ENCODE peak calls at places on chromosomes 5 and 9, in six cellular contexts. S is SK-N-SH, P is HepG2, J is GM12878, O is K562, N is HCT116. C is an unnamed sample.

GRCh38 chr5:127077346-127077745 is 4.0 kb upstream of the C5orf63 start:
- DNase-seq in S (no peak), P (no peak), J (no peak), O (no peak), N (no peak), C (no peak)

GRCh38 chr9:11735391-11735790 is 957.8 kb upstream of the TYRP1 start:
- DNase-seq in S (no peak), P (no peak), J (no peak), O (no peak), N (no peak), C (no peak)

GRCh38 chr9:130368631-130369103 is 76.1 kb upstream of the ASS1 start:
- DNase-seq in S (no peak), P (no peak), J (no peak), O (peak; percentile 36), N (no peak), C (no peak)

GRCh38 chr5:55226934-55227737 is at the start of gene MCIDAS:
- DNase-seq in S (peak; percentile 77), P (no peak), J (no peak), O (peak; percentile 88), N (peak; percentile 64), C (no peak)

GRCh38 chr9:6757988-6758417 is 230 bp downstream of the KDM4C start:
- DNase-seq in S (peak; percentile 100), P (no peak), J (no peak), O (no peak), N (no peak), C (no peak)

GRCh38 chr5:8458038-8458383 is 589.1 kb downstream of the MTRR start:
- DNase-seq in S (no peak), P (no peak), J (no peak), O (peak; percentile 39), N (no peak), C (no peak)

GRCh38 chr5:179817071-179817840 is 3.4 kb upstream of the SQSTM1 start:
- DNase-seq in S (no peak), P (no peak), J (no peak), O (no peak), N (no peak), C (no peak)

GRCh38 chr5:10761842-10762165 is 770 bp upstream of the DAP start:
- DNase-seq in S (no peak), P (no peak), J (no peak), O (peak; percentile 79), N (no peak), C (no peak)

GRCh38 chr9:35689601-35690446 is at the start of gene TPM2:
- DNase-seq in S (peak; percentile 73), P (no peak), J (no peak), O (no peak), N (peak; percentile 33), C (no peak)

GRCh38 chr5:75522542-75522941 is 10.9 kb downstream of the POLK start:
- DNase-seq in S (no peak), P (no peak), J (no peak), O (no peak), N (no peak), C (no peak)

GRCh38 chr5:14902826-14903560 is 31.4 kb upstream of the ANKH start:
- DNase-seq in S (no peak), P (no peak), J (no peak), O (no peak), N (no peak), C (no peak)

GRCh38 chr9:96249746-96250145 is 52.2 kb downstream of the HSD17B3 start:
- DNase-seq in S (no peak), P (no peak), J (no peak), O (no peak), N (no peak), C (no peak)

GRCh38 chr5:34858798-34859197 is 19.8 kb downstream of the TTC23L start:
- DNase-seq in S (no peak), P (no peak), J (no peak), O (no peak), N (no peak), C (no peak)

GRCh38 chr9:117706421-117707150 is 2.4 kb downstream of the TLR4 start:
- DNase-seq in S (no peak), P (no peak), J (no peak), O (no peak), N (no peak), C (no peak)

GRCh38 chr9:125829743-125830142 is 82.6 kb downstream of the PBX3 start:
- DNase-seq in S (peak; percentile 36), P (no peak), J (peak; percentile 54), O (no peak), N (no peak), C (no peak)

GRCh38 chr9:86009133-86009532 is 68.2 kb downstream of the NAA35 start:
- DNase-seq in S (no peak), P (no peak), J (no peak), O (no peak), N (no peak), C (no peak)

GRCh38 chr5:59528226-59528862 is 365.2 kb downstream of the PDE4D start:
- DNase-seq in S (no peak), P (no peak), J (no peak), O (no peak), N (no peak), C (no peak)

GRCh38 chr5:72855821-72856220 is 39.4 kb downstream of the TNPO1 start:
- DNase-seq in S (no peak), P (no peak), J (no peak), O (no peak), N (no peak), C (no peak)

GRCh38 chr9:122228191-122228905 is 409 bp downstream of the LHX6 start:
- DNase-seq in S (peak; percentile 73), P (no peak), J (no peak), O (peak; percentile 31), N (no peak), C (no peak)

GRCh38 chr9:10605388-10605787 is 7.4 kb downstream of the PTPRD start:
- DNase-seq in S (no peak), P (no peak), J (no peak), O (no peak), N (no peak), C (no peak)
- H3K36me3 ChIP-seq in S (no peaks in the 10 kb centered on the region), P (no peaks in the 10 kb centered on the region), J (no peaks in the 10 kb centered on the region), O (no peaks in the 10 kb centered on the region), N (no peaks in the 10 kb centered on the region), C (no peaks in the 10 kb centered on the region)

GRCh38 chr9:111456536-111456935 is 27.6 kb downstream of the ECPAS start:
- DNase-seq in S (no peak), P (no peak), J (no peak), O (peak; percentile 8), N (no peak), C (no peak)
- TF ChIP-seq REST in S (no peak), P (no peak), J (no peak), O (no peak), N (no peak), C (no peak)

DNA sequence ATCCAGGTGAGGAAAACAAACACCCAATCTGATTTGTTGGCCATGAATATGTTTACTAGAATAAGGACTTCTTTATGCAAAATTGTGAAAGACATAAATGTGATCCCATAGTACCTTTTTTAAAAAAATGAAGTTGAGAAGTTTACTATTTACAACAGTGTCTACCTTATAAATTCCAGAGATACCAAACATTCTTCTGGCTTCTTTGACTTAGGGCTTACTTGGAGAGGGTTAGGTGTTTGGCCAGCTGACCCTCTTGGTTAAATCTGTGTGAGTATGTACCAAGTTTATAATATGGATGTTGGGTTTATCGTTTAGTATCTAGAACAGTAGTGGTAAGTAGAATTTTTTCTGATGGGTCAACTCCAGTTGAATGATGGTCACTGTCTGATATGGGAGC is 212.3 kb downstream of the DOCK8 start:
- DNase-seq in S (no peak), P (no peak), J (no peak), O (no peak), N (no peak), C (no peak)
- H3K36me3 ChIP-seq in S (no peaks in the 10 kb centered on the region), P (no peaks in the 10 kb centered on the region), J (peaks cover 38% of the 10 kb centered on the region), O (peaks cover 58% of the 10 kb centered on the region), N (no peaks in the 10 kb centered on the region), C (no peaks in the 10 kb centered on the region)

GRCh38 chr9:14018061-14018460 is 295.9 kb downstream of the NFIB start:
- DNase-seq in S (no peak), P (no peak), J (no peak), O (no peak), N (no peak), C (no peak)
- TF ChIP-seq REST in S (no peak), P (no peak), J (no peak), O (no peak), N (no peak), C (no peak)

GRCh38 chr5:62560786-62561185 is 17.8 kb upstream of the LRRC70 start:
- DNase-seq in S (no peak), P (no peak), J (no peak), O (no peak), N (no peak), C (no peak)

GRCh38 chr5:62568800-62569432 is 9.7 kb upstream of the LRRC70 start:
- DNase-seq in S (no peak), P (no peak), J (no peak), O (no peak), N (no peak), C (no peak)

GRCh38 chr5:62561896-62562295 is 16.7 kb upstream of the LRRC70 start:
- DNase-seq in S (no peak), P (no peak), J (no peak), O (no peak), N (no peak), C (no peak)

GRCh38 chr5:62562867-62563266 is 15.8 kb upstream of the LRRC70 start:
- DNase-seq in S (no peak), P (no peak), J (no peak), O (no peak), N (no peak), C (no peak)

DNA sequence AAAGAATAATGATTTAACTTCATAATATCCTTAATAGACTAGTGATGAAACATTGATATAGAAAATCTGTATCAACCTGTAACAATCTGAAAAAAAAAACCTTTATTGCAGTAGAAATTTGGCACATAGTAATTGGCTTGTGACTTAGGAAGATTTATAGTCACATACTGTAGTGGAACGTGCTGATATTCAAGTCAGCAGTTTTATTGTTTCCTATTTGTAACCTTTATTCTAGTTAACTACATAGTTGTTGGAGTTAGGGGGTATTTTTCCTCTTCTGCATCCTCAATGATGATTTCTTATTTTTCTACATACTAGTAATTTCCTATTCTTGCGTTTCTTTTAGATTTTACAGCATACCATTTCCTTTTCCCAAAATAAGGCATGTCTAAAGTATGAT is 14.5 kb upstream of the LRRC70 start:
- DNase-seq in S (no peak), P (no peak), J (no peak), O (no peak), N (no peak), C (no peak)
- H3K36me3 ChIP-seq in S (peaks cover 37% of the 10 kb centered on the region), P (peaks cover 29% of the 10 kb centered on the region), J (peaks cover 3% of the 10 kb centered on the region), O (peaks cover 60% of the 10 kb centered on the region), N (no peaks in the 10 kb centered on the region), C (no peaks in the 10 kb centered on the region)